ENCODE peak calls at places on chromosomes 1 and 21, in ten cellular contexts. One of them, this sample, is unnamed.

GRCh38 chr1:19044975-19045831 is 88.7 kb upstream of the IFFO2 start:
- DNase-seq in astrocyte of the spinal cord: peak
- DNase-seq in fibroblast of lung: peak
- DNase-seq in naive thymus-derived CD4-positive, alpha-beta T cell: no peak
- DNase-seq in fibroblast of pulmonary artery: no peak
- DNase-seq in hepatic stellate cell: peak
- DNase-seq in neuronal stem cell: no peak
- DNase-seq in ACHN: no peak
- DNase-seq in NCI-H69: no peak
- DNase-seq in NCI-H1105: no peak
- DNase-seq in this sample: no peak

GRCh38 chr1:39957299-39958020 is 2.5 kb downstream of the MFSD2A start:
- DNase-seq in astrocyte of the spinal cord: no peak
- DNase-seq in fibroblast of lung: peak
- DNase-seq in naive thymus-derived CD4-positive, alpha-beta T cell: no peak
- DNase-seq in fibroblast of pulmonary artery: peak
- DNase-seq in hepatic stellate cell: no peak
- DNase-seq in neuronal stem cell: no peak
- DNase-seq in ACHN: peak
- DNase-seq in NCI-H69: no peak
- DNase-seq in NCI-H1105: no peak
- DNase-seq in this sample: no peak

GRCh38 chr21:38990424-38990794 is 184.7 kb downstream of the ETS2 start:
- DNase-seq in astrocyte of the spinal cord: no peak
- DNase-seq in fibroblast of lung: no peak
- DNase-seq in naive thymus-derived CD4-positive, alpha-beta T cell: no peak
- DNase-seq in fibroblast of pulmonary artery: no peak
- DNase-seq in hepatic stellate cell: no peak
- DNase-seq in neuronal stem cell: no peak
- DNase-seq in ACHN: no peak
- DNase-seq in NCI-H69: peak
- DNase-seq in NCI-H1105: no peak
- DNase-seq in this sample: no peak

GRCh38 chr1:3548156-3548893 is 63.0 kb downstream of the MEGF6 start:
- DNase-seq in astrocyte of the spinal cord: no peak
- DNase-seq in fibroblast of lung: peak
- DNase-seq in naive thymus-derived CD4-positive, alpha-beta T cell: no peak
- DNase-seq in fibroblast of pulmonary artery: peak
- DNase-seq in hepatic stellate cell: peak
- DNase-seq in neuronal stem cell: no peak
- DNase-seq in ACHN: no peak
- DNase-seq in NCI-H69: no peak
- DNase-seq in NCI-H1105: no peak
- DNase-seq in this sample: no peak

GRCh38 chr1:87684786-87685185 is 356.1 kb downstream of the LMO4 start:
- DNase-seq in astrocyte of the spinal cord: peak
- DNase-seq in fibroblast of lung: peak
- DNase-seq in naive thymus-derived CD4-positive, alpha-beta T cell: no peak
- DNase-seq in fibroblast of pulmonary artery: peak
- DNase-seq in hepatic stellate cell: peak
- DNase-seq in neuronal stem cell: no peak
- DNase-seq in ACHN: no peak
- DNase-seq in NCI-H69: peak
- DNase-seq in NCI-H1105: peak
- DNase-seq in this sample: peak

GRCh38 chr1:236699366-236699765 is 13.1 kb downstream of the ACTN2 start:
- DNase-seq in astrocyte of the spinal cord: no peak
- DNase-seq in fibroblast of lung: peak
- DNase-seq in naive thymus-derived CD4-positive, alpha-beta T cell: no peak
- DNase-seq in fibroblast of pulmonary artery: peak
- DNase-seq in hepatic stellate cell: no peak
- DNase-seq in neuronal stem cell: no peak
- DNase-seq in ACHN: no peak
- DNase-seq in NCI-H69: no peak
- DNase-seq in NCI-H1105: no peak
- DNase-seq in this sample: no peak

GRCh38 chr1:238408737-238409136 is 518.0 kb upstream of the ZP4 start:
- DNase-seq in astrocyte of the spinal cord: no peak
- DNase-seq in fibroblast of lung: no peak
- DNase-seq in naive thymus-derived CD4-positive, alpha-beta T cell: no peak
- DNase-seq in fibroblast of pulmonary artery: no peak
- DNase-seq in hepatic stellate cell: no peak
- DNase-seq in neuronal stem cell: no peak
- DNase-seq in ACHN: no peak
- DNase-seq in NCI-H69: no peak
- DNase-seq in NCI-H1105: no peak
- DNase-seq in this sample: no peak

GRCh38 chr1:225608014-225608796 is 44.7 kb downstream of the ENAH start:
- DNase-seq in astrocyte of the spinal cord: no peak
- DNase-seq in fibroblast of lung: no peak
- DNase-seq in naive thymus-derived CD4-positive, alpha-beta T cell: no peak
- DNase-seq in fibroblast of pulmonary artery: no peak
- DNase-seq in hepatic stellate cell: no peak
- DNase-seq in neuronal stem cell: no peak
- DNase-seq in ACHN: no peak
- DNase-seq in NCI-H69: peak
- DNase-seq in NCI-H1105: no peak
- DNase-seq in this sample: no peak

GRCh38 chr1:27388337-27389005 is 4.0 kb upstream of the GPR3 start:
- DNase-seq in astrocyte of the spinal cord: no peak
- DNase-seq in fibroblast of lung: no peak
- DNase-seq in naive thymus-derived CD4-positive, alpha-beta T cell: peak
- DNase-seq in fibroblast of pulmonary artery: peak
- DNase-seq in hepatic stellate cell: no peak
- DNase-seq in neuronal stem cell: no peak
- DNase-seq in ACHN: peak
- DNase-seq in NCI-H69: peak
- DNase-seq in NCI-H1105: peak
- DNase-seq in this sample: no peak

GRCh38 chr1:9145021-9145668 is 16.2 kb upstream of the GPR157 start:
- DNase-seq in astrocyte of the spinal cord: peak
- DNase-seq in fibroblast of lung: peak
- DNase-seq in naive thymus-derived CD4-positive, alpha-beta T cell: no peak
- DNase-seq in fibroblast of pulmonary artery: peak
- DNase-seq in hepatic stellate cell: peak
- DNase-seq in neuronal stem cell: no peak
- DNase-seq in ACHN: peak
- DNase-seq in NCI-H69: no peak
- DNase-seq in NCI-H1105: no peak
- DNase-seq in this sample: no peak

GRCh38 chr1:155075535-155075934 is 3.1 kb upstream of the EFNA3 start:
- DNase-seq in astrocyte of the spinal cord: no peak
- DNase-seq in fibroblast of lung: no peak
- DNase-seq in naive thymus-derived CD4-positive, alpha-beta T cell: peak
- DNase-seq in fibroblast of pulmonary artery: no peak
- DNase-seq in hepatic stellate cell: no peak
- DNase-seq in neuronal stem cell: no peak
- DNase-seq in ACHN: no peak
- DNase-seq in NCI-H69: peak
- DNase-seq in NCI-H1105: no peak
- DNase-seq in this sample: no peak

GRCh38 chr21:34986561-34987533 is 62.3 kb downstream of the RUNX1 start:
- DNase-seq in astrocyte of the spinal cord: peak
- DNase-seq in fibroblast of lung: peak
- DNase-seq in naive thymus-derived CD4-positive, alpha-beta T cell: peak
- DNase-seq in fibroblast of pulmonary artery: peak
- DNase-seq in hepatic stellate cell: peak
- DNase-seq in neuronal stem cell: peak
- DNase-seq in ACHN: no peak
- DNase-seq in NCI-H69: no peak
- DNase-seq in NCI-H1105: no peak
- DNase-seq in this sample: peak

GRCh38 chr1:29827801-29828525 is 591.6 kb downstream of the PTPRU start:
- DNase-seq in astrocyte of the spinal cord: no peak
- DNase-seq in fibroblast of lung: no peak
- DNase-seq in naive thymus-derived CD4-positive, alpha-beta T cell: no peak
- DNase-seq in fibroblast of pulmonary artery: no peak
- DNase-seq in hepatic stellate cell: no peak
- DNase-seq in neuronal stem cell: no peak
- DNase-seq in ACHN: no peak
- DNase-seq in NCI-H69: no peak
- DNase-seq in NCI-H1105: no peak
- DNase-seq in this sample: no peak

GRCh38 chr1:39733161-39733560 is 5.5 kb upstream of the PPIE start:
- DNase-seq in astrocyte of the spinal cord: peak
- DNase-seq in fibroblast of lung: peak
- DNase-seq in naive thymus-derived CD4-positive, alpha-beta T cell: no peak
- DNase-seq in fibroblast of pulmonary artery: no peak
- DNase-seq in hepatic stellate cell: no peak
- DNase-seq in neuronal stem cell: no peak
- DNase-seq in ACHN: no peak
- DNase-seq in NCI-H69: no peak
- DNase-seq in NCI-H1105: no peak
- DNase-seq in this sample: no peak

GRCh38 chr1:178275553-178275952 is 181.6 kb downstream of the RASAL2 start:
- DNase-seq in astrocyte of the spinal cord: peak
- DNase-seq in fibroblast of lung: peak
- DNase-seq in naive thymus-derived CD4-positive, alpha-beta T cell: no peak
- DNase-seq in fibroblast of pulmonary artery: peak
- DNase-seq in hepatic stellate cell: no peak
- DNase-seq in neuronal stem cell: no peak
- DNase-seq in ACHN: no peak
- DNase-seq in NCI-H69: no peak
- DNase-seq in NCI-H1105: no peak
- DNase-seq in this sample: no peak

GRCh38 chr1:100538935-100539835 is 1.2 kb downstream of the GPR88 start:
- DNase-seq in astrocyte of the spinal cord: no peak
- DNase-seq in fibroblast of lung: peak
- DNase-seq in naive thymus-derived CD4-positive, alpha-beta T cell: no peak
- DNase-seq in fibroblast of pulmonary artery: no peak
- DNase-seq in hepatic stellate cell: peak
- DNase-seq in neuronal stem cell: peak
- DNase-seq in ACHN: peak
- DNase-seq in NCI-H69: peak
- DNase-seq in NCI-H1105: peak
- DNase-seq in this sample: no peak

GRCh38 chr1:208837242-208837641 is 593.1 kb upstream of the PLXNA2 start:
- DNase-seq in astrocyte of the spinal cord: no peak
- DNase-seq in fibroblast of lung: no peak
- DNase-seq in naive thymus-derived CD4-positive, alpha-beta T cell: no peak
- DNase-seq in fibroblast of pulmonary artery: no peak
- DNase-seq in hepatic stellate cell: no peak
- DNase-seq in neuronal stem cell: no peak
- DNase-seq in ACHN: no peak
- DNase-seq in NCI-H69: peak
- DNase-seq in NCI-H1105: peak
- DNase-seq in this sample: no peak

GRCh38 chr1:67791261-67791660 is 42.0 kb downstream of the GNG12 start:
- DNase-seq in astrocyte of the spinal cord: no peak
- DNase-seq in fibroblast of lung: no peak
- DNase-seq in naive thymus-derived CD4-positive, alpha-beta T cell: no peak
- DNase-seq in fibroblast of pulmonary artery: peak
- DNase-seq in hepatic stellate cell: no peak
- DNase-seq in neuronal stem cell: no peak
- DNase-seq in ACHN: no peak
- DNase-seq in NCI-H69: no peak
- DNase-seq in NCI-H1105: no peak
- DNase-seq in this sample: no peak

GRCh38 chr1:111937147-111937725 is 52.2 kb downstream of the KCND3 start:
- DNase-seq in astrocyte of the spinal cord: no peak
- DNase-seq in fibroblast of lung: no peak
- DNase-seq in naive thymus-derived CD4-positive, alpha-beta T cell: no peak
- DNase-seq in fibroblast of pulmonary artery: no peak
- DNase-seq in hepatic stellate cell: no peak
- DNase-seq in neuronal stem cell: no peak
- DNase-seq in ACHN: no peak
- DNase-seq in NCI-H69: no peak
- DNase-seq in NCI-H1105: no peak
- DNase-seq in this sample: no peak

GRCh38 chr1:43358121-43358745 is 548 bp upstream of the CDC20 start:
- DNase-seq in astrocyte of the spinal cord: peak
- DNase-seq in fibroblast of lung: peak
- DNase-seq in naive thymus-derived CD4-positive, alpha-beta T cell: no peak
- DNase-seq in fibroblast of pulmonary artery: peak
- DNase-seq in hepatic stellate cell: peak
- DNase-seq in neuronal stem cell: no peak
- DNase-seq in ACHN: peak
- DNase-seq in NCI-H69: peak
- DNase-seq in NCI-H1105: no peak
- DNase-seq in this sample: no peak

GRCh38 chr1:205800973-205801703 is 11.9 kb downstream of the SLC41A1 start:
- DNase-seq in astrocyte of the spinal cord: no peak
- DNase-seq in fibroblast of lung: no peak
- DNase-seq in naive thymus-derived CD4-positive, alpha-beta T cell: no peak
- DNase-seq in fibroblast of pulmonary artery: no peak
- DNase-seq in hepatic stellate cell: no peak
- DNase-seq in neuronal stem cell: no peak
- DNase-seq in ACHN: no peak
- DNase-seq in NCI-H69: peak
- DNase-seq in NCI-H1105: no peak
- DNase-seq in this sample: no peak

GRCh38 chr1:228989992-228990827 is 254.9 kb downstream of the RHOU start:
- DNase-seq in astrocyte of the spinal cord: no peak
- DNase-seq in fibroblast of lung: no peak
- DNase-seq in naive thymus-derived CD4-positive, alpha-beta T cell: no peak
- DNase-seq in fibroblast of pulmonary artery: peak
- DNase-seq in hepatic stellate cell: no peak
- DNase-seq in neuronal stem cell: no peak
- DNase-seq in ACHN: no peak
- DNase-seq in NCI-H69: peak
- DNase-seq in NCI-H1105: peak
- DNase-seq in this sample: no peak